ENCODE peak calls at places on chromosomes 13 and 19, in six cellular contexts. One of them, this sample, is unnamed.

GRCh38 chr13:69565334-69565733 is 542.3 kb upstream of the ATXN8OS start:
- DNase-seq in CD8-positive, alpha-beta memory T cell: no peak
- DNase-seq in psoas muscle: no peak
- DNase-seq in H1: no peak
- DNase-seq in uterus: no peak
- DNase-seq in tibial artery: no peak
- DNase-seq in this sample: no peak

GRCh38 chr13:37026778-37027177 is 26.2 kb downstream of the EXOSC8 start:
- DNase-seq in tibial artery: no peak
- DNase-seq in psoas muscle: no peak
- DNase-seq in H1: no peak
- DNase-seq in CD8-positive, alpha-beta memory T cell: no peak
- DNase-seq in uterus: no peak
- DNase-seq in this sample: no peak

GRCh38 chr13:97141564-97142005 is 80.5 kb upstream of the MBNL2 start:
- DNase-seq in tibial artery: peak
- DNase-seq in psoas muscle: no peak
- DNase-seq in uterus: peak
- DNase-seq in CD8-positive, alpha-beta memory T cell: no peak
- DNase-seq in H1: peak
- DNase-seq in this sample: no peak

GRCh38 chr19:46863818-46864629 is 3.2 kb downstream of the ARHGAP35 start:
- DNase-seq in psoas muscle: no peak
- DNase-seq in uterus: peak
- DNase-seq in CD8-positive, alpha-beta memory T cell: no peak
- DNase-seq in tibial artery: no peak
- DNase-seq in H1: peak
- DNase-seq in this sample: no peak

GRCh38 chr13:36725936-36726335 is 52.1 kb downstream of the SERTM1 start:
- DNase-seq in H1: no peak
- DNase-seq in uterus: no peak
- DNase-seq in psoas muscle: no peak
- DNase-seq in CD8-positive, alpha-beta memory T cell: no peak
- DNase-seq in tibial artery: no peak
- DNase-seq in this sample: no peak

GRCh38 chr13:54758795-54759194 is 1730.2 kb downstream of the OLFM4 start:
- DNase-seq in tibial artery: no peak
- DNase-seq in H1: no peak
- DNase-seq in CD8-positive, alpha-beta memory T cell: no peak
- DNase-seq in psoas muscle: no peak
- DNase-seq in uterus: no peak
- DNase-seq in this sample: no peak

GRCh38 chr13:99425485-99426341 is 75.6 kb upstream of the TM9SF2 start:
- DNase-seq in psoas muscle: no peak
- DNase-seq in CD8-positive, alpha-beta memory T cell: peak
- DNase-seq in tibial artery: no peak
- DNase-seq in H1: no peak
- DNase-seq in uterus: no peak
- DNase-seq in this sample: peak

GRCh38 chr13:76677047-76677446 is 209.2 kb downstream of the KCTD12 start:
- DNase-seq in tibial artery: peak
- DNase-seq in psoas muscle: peak
- DNase-seq in CD8-positive, alpha-beta memory T cell: no peak
- DNase-seq in uterus: no peak
- DNase-seq in H1: no peak
- DNase-seq in this sample: no peak

GRCh38 chr19:45972944-45973525 is 630 bp downstream of the NOVA2 start:
- DNase-seq in tibial artery: no peak
- DNase-seq in psoas muscle: no peak
- DNase-seq in H1: no peak
- DNase-seq in uterus: no peak
- DNase-seq in CD8-positive, alpha-beta memory T cell: no peak
- DNase-seq in this sample: no peak

GRCh38 chr13:33464345-33464744 is 178.8 kb upstream of the STARD13 start:
- DNase-seq in uterus: no peak
- DNase-seq in psoas muscle: no peak
- DNase-seq in tibial artery: no peak
- DNase-seq in H1: no peak
- DNase-seq in CD8-positive, alpha-beta memory T cell: no peak
- DNase-seq in this sample: no peak

GRCh38 chr19:31181535-31181934 is 167.7 kb downstream of the TSHZ3 start:
- DNase-seq in H1: no peak
- DNase-seq in CD8-positive, alpha-beta memory T cell: no peak
- DNase-seq in psoas muscle: no peak
- DNase-seq in tibial artery: no peak
- DNase-seq in uterus: no peak
- DNase-seq in this sample: no peak

GRCh38 chr19:42091300-42092266 is 15.6 kb downstream of the ZNF574 start:
- DNase-seq in tibial artery: no peak
- DNase-seq in uterus: peak
- DNase-seq in H1: no peak
- DNase-seq in psoas muscle: no peak
- DNase-seq in CD8-positive, alpha-beta memory T cell: no peak
- DNase-seq in this sample: no peak

GRCh38 chr19:53521373-53522202 is 16.4 kb upstream of the ZNF331 start:
- DNase-seq in psoas muscle: no peak
- DNase-seq in CD8-positive, alpha-beta memory T cell: no peak
- DNase-seq in H1: no peak
- DNase-seq in tibial artery: no peak
- DNase-seq in uterus: no peak
- DNase-seq in this sample: peak
- H3K27ac ChIP-seq in psoas muscle: no peak
- H3K27ac ChIP-seq in CD8-positive, alpha-beta memory T cell: peak
- H3K27ac ChIP-seq in H1: peak
- H3K27ac ChIP-seq in tibial artery: peak
- H3K27ac ChIP-seq in uterus: no peak
- H3K27ac ChIP-seq in this sample: peak

GRCh38 chr19:38842439-38843174 is 7.2 kb downstream of the HNRNPL start:
- DNase-seq in H1: no peak
- DNase-seq in tibial artery: no peak
- DNase-seq in uterus: no peak
- DNase-seq in psoas muscle: no peak
- DNase-seq in CD8-positive, alpha-beta memory T cell: peak
- DNase-seq in this sample: peak
- H3K27ac ChIP-seq in H1: no peak
- H3K27ac ChIP-seq in tibial artery: no peak
- H3K27ac ChIP-seq in uterus: no peak
- H3K27ac ChIP-seq in psoas muscle: peak
- H3K27ac ChIP-seq in CD8-positive, alpha-beta memory T cell: no peak
- H3K27ac ChIP-seq in this sample: peak

DNA sequence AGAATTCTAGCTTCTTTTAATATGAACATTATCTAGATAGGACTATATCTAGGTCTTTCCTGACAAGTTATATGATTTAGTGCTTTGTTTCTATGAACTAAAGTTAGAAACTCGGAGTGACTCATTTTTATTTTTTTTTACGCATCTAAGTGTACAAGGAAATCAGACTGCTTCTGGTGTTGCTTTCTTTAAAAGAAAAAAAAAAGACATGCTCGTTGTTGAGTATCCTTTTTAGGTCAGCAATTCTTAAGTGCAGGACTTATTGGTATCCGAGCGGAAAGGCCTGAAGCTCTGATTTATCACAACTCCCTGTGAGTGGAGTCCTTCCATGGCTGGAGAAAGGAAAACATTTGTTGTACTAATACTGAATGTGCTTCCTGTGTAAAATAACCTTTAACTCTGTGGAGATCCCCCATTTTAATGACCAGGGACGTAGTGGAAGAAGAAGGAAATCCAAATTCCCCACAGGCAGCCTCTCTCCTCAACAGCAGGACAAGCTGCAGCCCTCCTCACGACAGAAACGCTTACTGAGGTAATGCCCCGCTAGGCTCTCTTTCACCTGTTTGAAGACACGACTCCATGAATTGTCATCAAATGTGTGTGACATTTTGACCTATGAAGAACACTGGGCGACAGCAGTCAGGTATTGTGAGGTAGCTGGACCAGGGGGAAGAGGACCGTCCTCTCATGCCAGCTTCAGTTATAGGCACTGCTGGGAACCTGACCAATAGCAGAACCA is 17.9 kb upstream of the POMP start:
- DNase-seq in psoas muscle: no peak
- DNase-seq in CD8-positive, alpha-beta memory T cell: no peak
- DNase-seq in H1: no peak
- DNase-seq in uterus: peak
- DNase-seq in tibial artery: no peak
- DNase-seq in this sample: no peak
- H3K27ac ChIP-seq in psoas muscle: peak
- H3K27ac ChIP-seq in CD8-positive, alpha-beta memory T cell: no peak
- H3K27ac ChIP-seq in H1: no peak
- H3K27ac ChIP-seq in uterus: peak
- H3K27ac ChIP-seq in tibial artery: peak
- H3K27ac ChIP-seq in this sample: no peak

GRCh38 chr13:110541526-110541920 is 20.0 kb downstream of the RAB20 start:
- DNase-seq in tibial artery: no peak
- DNase-seq in psoas muscle: no peak
- DNase-seq in uterus: no peak
- DNase-seq in CD8-positive, alpha-beta memory T cell: no peak
- DNase-seq in H1: no peak
- DNase-seq in this sample: no peak
- H3K27ac ChIP-seq in tibial artery: peak
- H3K27ac ChIP-seq in psoas muscle: peak
- H3K27ac ChIP-seq in uterus: no peak
- H3K27ac ChIP-seq in CD8-positive, alpha-beta memory T cell: no peak
- H3K27ac ChIP-seq in H1: no peak
- H3K27ac ChIP-seq in this sample: no peak

GRCh38 chr13:112692586-112692985 is 2.7 kb downstream of the ATP11A start:
- DNase-seq in CD8-positive, alpha-beta memory T cell: no peak
- DNase-seq in psoas muscle: no peak
- DNase-seq in uterus: no peak
- DNase-seq in tibial artery: no peak
- DNase-seq in H1: no peak
- DNase-seq in this sample: no peak

GRCh38 chr13:112696001-112696868 is 6.4 kb downstream of the ATP11A start:
- DNase-seq in H1: no peak
- DNase-seq in CD8-positive, alpha-beta memory T cell: no peak
- DNase-seq in uterus: no peak
- DNase-seq in psoas muscle: no peak
- DNase-seq in tibial artery: no peak
- DNase-seq in this sample: no peak

GRCh38 chr13:112696869-112697465 is 7.1 kb downstream of the ATP11A start:
- DNase-seq in CD8-positive, alpha-beta memory T cell: no peak
- DNase-seq in uterus: no peak
- DNase-seq in tibial artery: no peak
- DNase-seq in psoas muscle: no peak
- DNase-seq in H1: no peak
- DNase-seq in this sample: no peak

GRCh38 chr13:112692104-112692503 is 2.3 kb downstream of the ATP11A start:
- DNase-seq in psoas muscle: no peak
- DNase-seq in uterus: no peak
- DNase-seq in H1: no peak
- DNase-seq in CD8-positive, alpha-beta memory T cell: no peak
- DNase-seq in tibial artery: no peak
- DNase-seq in this sample: no peak

GRCh38 chr13:112693831-112694497 is 4.1 kb downstream of the ATP11A start:
- DNase-seq in uterus: no peak
- DNase-seq in H1: no peak
- DNase-seq in psoas muscle: no peak
- DNase-seq in CD8-positive, alpha-beta memory T cell: no peak
- DNase-seq in tibial artery: peak
- DNase-seq in this sample: no peak
- H3K27ac ChIP-seq in uterus: no peak
- H3K27ac ChIP-seq in H1: no peak
- H3K27ac ChIP-seq in psoas muscle: peak
- H3K27ac ChIP-seq in CD8-positive, alpha-beta memory T cell: no peak
- H3K27ac ChIP-seq in tibial artery: no peak
- H3K27ac ChIP-seq in this sample: no peak

DNA sequence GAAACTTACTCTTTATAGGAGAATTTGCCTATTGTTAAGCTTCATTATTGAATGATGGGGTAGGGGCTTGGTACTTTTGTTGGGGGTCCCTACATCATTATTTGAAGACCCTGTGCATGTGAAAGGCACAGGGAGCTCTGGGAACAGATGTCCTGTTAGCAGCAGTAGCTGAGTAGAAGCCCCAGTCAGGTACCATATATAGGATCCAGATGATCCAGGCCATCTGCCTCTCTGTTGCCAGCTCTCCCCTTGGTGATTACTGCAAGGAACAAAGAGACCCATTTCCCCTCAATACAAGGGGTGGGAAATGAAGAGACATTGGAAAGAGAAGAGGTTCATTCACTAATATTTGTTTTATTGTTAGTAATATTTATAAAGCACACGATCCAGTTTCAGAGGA is 4.4 kb upstream of the MTMR6 start:
- DNase-seq in tibial artery: no peak
- DNase-seq in CD8-positive, alpha-beta memory T cell: no peak
- DNase-seq in H1: no peak
- DNase-seq in uterus: no peak
- DNase-seq in psoas muscle: no peak
- DNase-seq in this sample: no peak
- H3K27ac ChIP-seq in tibial artery: no peak
- H3K27ac ChIP-seq in CD8-positive, alpha-beta memory T cell: no peak
- H3K27ac ChIP-seq in H1: no peak
- H3K27ac ChIP-seq in uterus: no peak
- H3K27ac ChIP-seq in psoas muscle: no peak
- H3K27ac ChIP-seq in this sample: no peak

GRCh38 chr13:31891472-31891871 is 140.1 kb upstream of the FRY start:
- DNase-seq in tibial artery: no peak
- DNase-seq in H1: no peak
- DNase-seq in uterus: no peak
- DNase-seq in CD8-positive, alpha-beta memory T cell: no peak
- DNase-seq in psoas muscle: no peak
- DNase-seq in this sample: no peak

GRCh38 chr13:31898383-31899071 is 133.0 kb upstream of the FRY start:
- DNase-seq in tibial artery: no peak
- DNase-seq in psoas muscle: no peak
- DNase-seq in uterus: no peak
- DNase-seq in CD8-positive, alpha-beta memory T cell: no peak
- DNase-seq in H1: no peak
- DNase-seq in this sample: no peak

GRCh38 chr13:31894931-31895330 is 136.6 kb upstream of the FRY start:
- DNase-seq in H1: no peak
- DNase-seq in CD8-positive, alpha-beta memory T cell: no peak
- DNase-seq in uterus: no peak
- DNase-seq in psoas muscle: no peak
- DNase-seq in tibial artery: no peak
- DNase-seq in this sample: no peak

GRCh38 chr13:31896427-31896826 is 135.1 kb upstream of the FRY start:
- DNase-seq in uterus: no peak
- DNase-seq in CD8-positive, alpha-beta memory T cell: no peak
- DNase-seq in H1: no peak
- DNase-seq in tibial artery: peak
- DNase-seq in psoas muscle: peak
- DNase-seq in this sample: no peak

GRCh38 chr13:31895687-31896086 is 135.9 kb upstream of the FRY start:
- DNase-seq in psoas muscle: no peak
- DNase-seq in tibial artery: no peak
- DNase-seq in uterus: no peak
- DNase-seq in H1: no peak
- DNase-seq in CD8-positive, alpha-beta memory T cell: no peak
- DNase-seq in this sample: no peak
- H3K27ac ChIP-seq in psoas muscle: no peak
- H3K27ac ChIP-seq in tibial artery: peak
- H3K27ac ChIP-seq in uterus: peak
- H3K27ac ChIP-seq in H1: no peak
- H3K27ac ChIP-seq in CD8-positive, alpha-beta memory T cell: no peak
- H3K27ac ChIP-seq in this sample: no peak

GRCh38 chr19:29431332-29431731 is 94.5 kb upstream of the VSTM2B start:
- DNase-seq in uterus: no peak
- DNase-seq in tibial artery: no peak
- DNase-seq in psoas muscle: no peak
- DNase-seq in CD8-positive, alpha-beta memory T cell: no peak
- DNase-seq in H1: no peak
- DNase-seq in this sample: no peak
- H3K27ac ChIP-seq in uterus: no peak
- H3K27ac ChIP-seq in tibial artery: no peak
- H3K27ac ChIP-seq in psoas muscle: no peak
- H3K27ac ChIP-seq in CD8-positive, alpha-beta memory T cell: no peak
- H3K27ac ChIP-seq in H1: no peak
- H3K27ac ChIP-seq in this sample: no peak

GRCh38 chr13:46596501-46596900 is 43.5 kb downstream of the LRCH1 start:
- DNase-seq in uterus: no peak
- DNase-seq in H1: no peak
- DNase-seq in CD8-positive, alpha-beta memory T cell: no peak
- DNase-seq in psoas muscle: no peak
- DNase-seq in tibial artery: no peak
- DNase-seq in this sample: no peak
- H3K27ac ChIP-seq in uterus: peak
- H3K27ac ChIP-seq in H1: no peak
- H3K27ac ChIP-seq in CD8-positive, alpha-beta memory T cell: no peak
- H3K27ac ChIP-seq in psoas muscle: no peak
- H3K27ac ChIP-seq in tibial artery: peak
- H3K27ac ChIP-seq in this sample: no peak

This sample was measured in naive thymus-derived CD4-positive, alpha-beta T cell.